ENCODE peak calls at places on chromosomes 1 and 21, in five cellular contexts. P is activated naive CD4-positive, alpha-beta T cell; L is astrocyte of the spinal cord; X is stromal cell of bone marrow; A is astrocyte of the cerebellum. O is an unnamed sample.

GRCh38 chr1:235021321-235021720 is 107.3 kb downstream of the TOMM20 start:
- DNase-seq in P (no peak), L (no peak), X (no peak), A (no peak), O (no peak)

GRCh38 chr1:186043276-186043675 is 309.1 kb downstream of the HMCN1 start:
- DNase-seq in L (no peak), P (no peak), X (no peak), A (no peak), O (no peak)

GRCh38 chr1:227372662-227373061 is 54.4 kb upstream of the CDC42BPA start:
- DNase-seq in A (peak), L (peak), X (peak), P (no peak), O (peak)

GRCh38 chr1:220339581-220339980 is 67.3 kb upstream of the RAB3GAP2 start:
- DNase-seq in L (no peak), P (no peak), X (no peak), A (no peak), O (peak)

GRCh38 chr1:178271471-178271870 is 177.6 kb downstream of the RASAL2 start:
- DNase-seq in X (no peak), L (no peak), P (no peak), A (no peak), O (no peak)

GRCh38 chr21:43306911-43307676 is 119.8 kb downstream of the SIK1 start:
- DNase-seq in P (no peak), A (no peak), L (peak), X (peak), O (peak)

GRCh38 chr1:23057301-23057700 is 38.0 kb downstream of the KDM1A start:
- DNase-seq in X (no peak), A (no peak), P (no peak), L (no peak), O (no peak)

GRCh38 chr1:94067196-94067595 is 53.8 kb downstream of the ABCA4 start:
- DNase-seq in P (no peak), L (peak), A (no peak), X (no peak), O (peak)

GRCh38 chr1:179087665-179088064 is 5.8 kb downstream of the TOR3A start:
- DNase-seq in A (no peak), L (peak), X (no peak), P (no peak), O (no peak)

GRCh38 chr1:158037008-158037875 is 43.8 kb downstream of the KIRREL1 start:
- DNase-seq in P (no peak), X (no peak), A (no peak), L (no peak), O (no peak)

GRCh38 chr1:10897321-10897980 is 101.0 kb upstream of the CASZ1 start:
- DNase-seq in A (no peak), X (no peak), P (no peak), L (no peak), O (no peak)

GRCh38 chr1:44714944-44715571 is 15.9 kb downstream of the RNU5D-1 start:
- DNase-seq in L (peak), A (no peak), P (no peak), X (peak), O (peak)

GRCh38 chr1:197671920-197672319 is 103.4 kb downstream of the DENND1B start:
- DNase-seq in P (no peak), L (no peak), A (no peak), X (no peak), O (no peak)

GRCh38 chr1:112092656-112093371 is 103.3 kb upstream of the KCND3 start:
- DNase-seq in X (no peak), L (no peak), P (no peak), A (no peak), O (no peak)

GRCh38 chr1:56992318-56993136 is 26.7 kb upstream of the C8B start:
- DNase-seq in L (no peak), P (no peak), A (no peak), X (no peak), O (no peak)

GRCh38 chr1:153616885-153617428 is 832 bp upstream of the S100A14 start:
- DNase-seq in X (no peak), P (no peak), L (no peak), A (no peak), O (no peak)

GRCh38 chr1:244749230-244750016 is 86.0 kb upstream of the COX20 start:
- DNase-seq in P (no peak), A (no peak), X (no peak), L (no peak), O (no peak)

GRCh38 chr1:165456114-165456513 is 11.2 kb upstream of the RXRG start:
- DNase-seq in P (no peak), A (no peak), L (no peak), X (no peak), O (no peak)

GRCh38 chr1:234532511-234532922 is 53.5 kb upstream of the TARBP1 start:
- DNase-seq in X (no peak), P (no peak), L (no peak), A (no peak), O (no peak)

GRCh38 chr1:166811691-166812090 is 27.6 kb upstream of the POGK start:
- DNase-seq in A (peak), X (peak), P (no peak), L (peak), O (peak)

GRCh38 chr1:162443906-162444305 is 32.0 kb upstream of the SH2D1B start:
- DNase-seq in P (no peak), A (no peak), X (no peak), L (no peak), O (no peak)

GRCh38 chr1:234125283-234125682 is 220.8 kb downstream of the SLC35F3 start:
- DNase-seq in L (peak), A (no peak), X (no peak), P (no peak), O (peak)

GRCh38 chr1:55684131-55684650 is 469.0 kb upstream of the USP24 start:
- DNase-seq in A (no peak), L (no peak), X (no peak), P (no peak), O (no peak)

GRCh38 chr1:76303348-76303712 is 228.8 kb downstream of the ST6GALNAC3 start:
- DNase-seq in X (no peak), A (no peak), L (no peak), P (no peak), O (no peak)

GRCh38 chr1:195979646-195980045 is 628.6 kb downstream of the KCNT2 start:
- DNase-seq in A (no peak), L (no peak), P (no peak), X (no peak), O (no peak)

GRCh38 chr1:30758785-30759380 is 1.3 kb upstream of the LAPTM5 start:
- DNase-seq in A (no peak), P (no peak), L (no peak), X (no peak), O (peak)

GRCh38 chr1:103256490-103256889 is 148.2 kb upstream of the COL11A1 start:
- DNase-seq in A (peak), L (peak), X (peak), P (no peak), O (no peak)

GRCh38 chr1:201025571-201026002 is 2.1 kb upstream of the KIF21B start:
- DNase-seq in P (no peak), X (peak), L (peak), A (no peak), O (peak)

GRCh38 chr1:16334655-16335340 is 17.5 kb downstream of the FBXO42 start:
- DNase-seq in X (no peak), L (no peak), P (no peak), A (no peak), O (no peak)

GRCh38 chr1:12618661-12619395 is 818 bp upstream of the DHRS3 start:
- DNase-seq in A (no peak), L (peak), X (peak), P (no peak), O (peak)

GRCh38 chr1:4853930-4854329 is 199.5 kb downstream of the AJAP1 start:
- DNase-seq in X (no peak), L (no peak), A (no peak), P (no peak), O (no peak)

GRCh38 chr1:5333326-5333725 is 658.9 kb downstream of the NPHP4 start:
- DNase-seq in L (no peak), X (no peak), P (no peak), A (no peak), O (peak)

GRCh38 chr1:211783897-211784296 is 46.7 kb downstream of the LPGAT1 start:
- DNase-seq in L (no peak), A (no peak), P (no peak), X (no peak), O (no peak)

GRCh38 chr1:106721779-106722178 is 334.7 kb upstream of the PRMT6 start:
- DNase-seq in A (no peak), X (no peak), P (no peak), L (no peak), O (no peak)

GRCh38 chr1:226640288-226640687 is 91.7 kb downstream of the STUM start:
- DNase-seq in P (no peak), L (no peak), A (no peak), X (no peak), O (no peak)

GRCh38 chr1:38817958-38818705 is 41.4 kb downstream of the RRAGC start:
- DNase-seq in P (no peak), A (no peak), X (no peak), L (no peak), O (no peak)

GRCh38 chr1:83583351-83584014 is 415.4 kb downstream of the TTLL7 start:
- DNase-seq in P (no peak), X (no peak), A (no peak), L (no peak), O (no peak)

GRCh38 chr1:93738075-93738622 is 56.5 kb upstream of the BCAR3 start:
- DNase-seq in X (peak), A (peak), L (peak), P (no peak), O (peak)

GRCh38 chr1:31787261-31787660 is 23.1 kb upstream of the ADGRB2 start:
- DNase-seq in X (no peak), A (no peak), P (no peak), L (no peak), O (no peak)

O was measured in RPMI7951.